ENCODE peak calls at places on chromosomes 1 and 21, in four cellular contexts. P, S, C and J are unnamed samples.

GRCh38 chr21:17454315-17455027 is 58.4 kb upstream of the CXADR start:
- DNase-seq in C (peak; percentile 4), P (peak; percentile 82), S (no peak), J (no peak)

GRCh38 chr21:41948901-41949300 is 4.9 kb downstream of the C2CD2 start:
- DNase-seq in S (no peak), C (no peak), P (no peak), J (no peak)

GRCh38 chr1:187654635-187655034 is 825.9 kb downstream of the PLA2G4A start:
- DNase-seq in C (no peak), S (no peak), P (peak; percentile 1), J (no peak)

GRCh38 chr1:54012008-54012325 is 6.0 kb downstream of the LDLRAD1 start:
- DNase-seq in S (no peak), P (no peak), C (no peak), J (no peak)

GRCh38 chr1:22139817-22140216 is 3.1 kb downstream of the WNT4 start:
- DNase-seq in C (no peak), P (no peak), S (no peak), J (no peak)

GRCh38 chr1:87279201-87279860 is 49.3 kb upstream of the LMO4 start:
- DNase-seq in P (peak; percentile 83), S (no peak), C (no peak), J (no peak)

GRCh38 chr1:227218870-227219578 is 99.3 kb downstream of the CDC42BPA start:
- DNase-seq in C (no peak), S (peak; percentile 49), P (no peak), J (no peak)

GRCh38 chr1:197736689-197737088 is 38.6 kb downstream of the DENND1B start:
- DNase-seq in S (no peak), C (no peak), P (peak; percentile 88), J (no peak)

GRCh38 chr1:190373705-190374336 is 103.8 kb downstream of the BRINP3 start:
- DNase-seq in C (no peak), P (no peak), S (no peak), J (no peak)

GRCh38 chr1:2073382-2074230 is 23.4 kb downstream of the PRKCZ start:
- DNase-seq in P (peak; percentile 88), S (no peak), C (no peak), J (no peak)

GRCh38 chr21:29819675-29820337 is 120.0 kb downstream of the GRIK1 start:
- DNase-seq in C (no peak), S (no peak), P (no peak), J (no peak)
- H3K4me1 ChIP-seq in C (no peaks in the 10 kb centered on the region), S (no peaks in the 10 kb centered on the region), P (no peaks in the 10 kb centered on the region), J (no peaks in the 10 kb centered on the region)

DNA sequence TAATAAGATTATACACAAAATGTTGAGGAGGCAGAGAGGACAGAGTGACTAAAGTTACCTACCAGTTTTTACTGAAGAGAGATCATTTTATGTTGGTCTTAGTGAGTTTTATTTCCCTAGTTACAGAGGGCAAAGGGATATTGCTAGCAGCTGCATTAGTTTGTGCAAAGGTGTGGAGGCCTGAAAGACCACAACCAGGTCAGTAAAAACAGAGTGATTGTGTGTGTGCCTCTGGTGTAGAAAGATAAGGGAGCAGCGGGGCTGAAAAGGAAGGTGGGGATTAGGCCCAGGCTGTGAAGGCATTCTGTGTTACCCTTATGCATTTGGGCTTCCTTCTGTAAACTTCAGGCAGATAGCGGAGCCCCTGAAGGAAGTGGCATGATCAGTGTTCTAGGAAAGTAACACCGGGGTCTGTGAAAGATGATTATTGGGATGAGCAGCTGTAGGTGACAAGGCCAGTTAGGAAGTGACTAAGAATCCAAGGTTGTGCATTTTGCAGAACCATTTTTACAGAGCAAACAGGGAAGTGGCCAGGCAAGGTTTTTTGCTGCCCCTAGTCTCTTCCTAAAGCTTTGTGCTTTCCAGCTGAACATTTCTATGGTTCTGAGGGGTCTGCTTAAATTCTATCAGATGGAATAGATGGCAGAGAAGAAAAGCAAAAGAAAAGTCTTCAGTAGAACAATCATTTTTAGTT is 3.7 kb downstream of the GADD45A start:
- DNase-seq in C (no peak), S (no peak), P (no peak), J (no peak)
- H3K4me3 ChIP-seq in C (no peak overlapping the region), S (no peak overlapping the region), P (peak overlapping the region; percentile 96), J (no peak overlapping the region)

GRCh38 chr1:153538315-153538821 is 2.4 kb downstream of the S100A5 start:
- DNase-seq in C (no peak), S (peak; percentile 84), P (peak; percentile 76), J (no peak)

GRCh38 chr1:153541641-153542569 is 1.2 kb upstream of the S100A5 start:
- DNase-seq in P (no peak), C (no peak), S (no peak), J (no peak)

GRCh38 chr1:153540394-153541361 is at the start of gene S100A5:
- DNase-seq in C (peak; percentile 62), P (peak; percentile 71), S (no peak), J (no peak)

GRCh38 chr1:153537376-153537730 is 1.6 kb upstream of the S100A6 start:
- DNase-seq in P (no peak), S (no peak), C (no peak), J (no peak)

GRCh38 chr1:153539395-153540093 is 1.2 kb downstream of the S100A5 start:
- DNase-seq in S (no peak), C (no peak), P (no peak), J (no peak)
- H3K4me1 ChIP-seq in S (peaks cover 18% of the 10 kb centered on the region), C (peaks cover 79% of the 10 kb centered on the region), P (peaks cover 46% of the 10 kb centered on the region), J (peaks cover 3% of the 10 kb centered on the region)

GRCh38 chr1:185853739-185854138 is 119.5 kb downstream of the HMCN1 start:
- DNase-seq in S (no peak), C (no peak), P (peak; percentile 87), J (no peak)

GRCh38 chr1:185856482-185856881 is 122.3 kb downstream of the HMCN1 start:
- DNase-seq in P (no peak), C (no peak), S (no peak), J (no peak)

GRCh38 chr1:185860876-185861275 is 126.7 kb downstream of the HMCN1 start:
- DNase-seq in C (no peak), S (no peak), P (no peak), J (no peak)

GRCh38 chr1:185860316-185860715 is 126.1 kb downstream of the HMCN1 start:
- DNase-seq in P (peak; percentile 24), S (no peak), C (no peak), J (no peak)

DNA sequence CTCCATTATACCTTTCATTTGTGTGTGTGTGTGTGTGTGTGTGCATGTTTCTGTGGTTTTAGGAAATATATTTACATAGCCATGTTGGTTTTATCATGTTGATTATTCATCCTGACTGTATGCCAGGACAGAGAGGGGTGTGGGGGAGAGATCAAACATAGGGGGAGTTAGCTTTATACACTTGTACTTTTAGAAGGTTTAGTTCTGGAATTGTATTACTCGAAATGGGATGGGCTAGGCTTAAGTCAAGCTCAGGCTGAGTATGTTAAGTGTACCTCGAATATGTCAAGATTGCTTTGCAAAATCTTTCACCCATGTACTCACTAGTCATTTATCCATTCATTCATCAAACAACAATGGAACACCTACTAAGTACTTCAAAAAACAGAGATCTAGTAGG is 123.3 kb downstream of the HMCN1 start:
- DNase-seq in S (no peak), C (no peak), P (no peak), J (no peak)
- H3K4me3 ChIP-seq in S (no peak overlapping the region), C (no peak overlapping the region), P (no peak overlapping the region), J (no peak overlapping the region)

DNA sequence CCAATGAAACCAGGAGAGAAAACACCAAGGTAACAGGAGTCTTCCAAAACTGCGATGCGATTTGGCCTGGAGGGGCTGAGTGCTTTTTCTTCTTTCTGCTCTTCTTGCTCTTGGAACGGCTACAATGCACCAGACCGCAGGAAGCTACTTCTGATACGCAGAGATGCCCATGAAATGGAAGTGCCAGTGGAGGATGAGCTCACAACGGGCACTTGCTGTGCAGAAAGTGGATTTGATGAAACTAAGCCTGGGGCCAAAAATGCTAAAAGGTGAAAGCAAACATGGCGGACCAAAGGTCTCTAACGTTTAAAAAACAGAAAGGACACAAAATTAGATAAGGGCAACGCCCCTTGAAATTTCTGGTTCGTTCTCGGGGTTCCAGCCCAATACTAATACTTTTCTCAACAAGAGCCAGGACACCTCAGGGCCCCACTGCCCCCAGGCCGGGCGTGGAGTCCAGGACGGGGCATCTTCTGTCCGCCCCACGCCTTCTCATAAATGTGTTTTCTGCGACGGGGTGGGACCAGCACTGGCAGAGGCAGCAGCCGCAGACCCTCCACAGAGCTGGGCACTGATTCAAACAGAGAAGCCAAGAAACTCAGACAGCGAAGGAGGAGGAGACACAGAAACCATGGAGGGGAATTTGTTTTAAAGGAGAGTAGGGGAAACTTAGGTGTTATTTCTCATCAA is 101.3 kb downstream of the CRYAA start:
- DNase-seq in P (no peak), S (no peak), C (no peak), J (no peak)
- H3K4me1 ChIP-seq in P (peaks cover 5% of the 10 kb centered on the region), S (no peaks in the 10 kb centered on the region), C (no peaks in the 10 kb centered on the region), J (no peaks in the 10 kb centered on the region)

DNA sequence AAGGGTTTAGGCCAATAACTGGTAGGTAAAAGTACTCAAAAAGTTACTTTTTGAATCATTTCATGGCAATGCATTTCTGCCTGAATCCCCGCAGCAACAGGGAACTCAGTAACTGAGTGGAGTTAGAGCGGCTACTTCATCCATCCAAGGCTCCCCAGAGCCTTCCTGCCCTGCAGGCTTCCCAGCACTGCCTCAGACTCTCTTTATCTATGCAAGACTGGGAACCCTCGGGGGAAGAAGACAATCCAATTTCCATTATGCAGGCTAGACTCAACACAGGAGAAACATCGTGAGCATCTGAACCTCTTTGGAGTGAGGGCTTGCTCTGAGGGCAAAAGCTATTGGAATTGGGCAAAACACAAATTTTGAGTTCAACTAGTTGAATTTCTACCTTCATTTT is 23.1 kb downstream of the ZMYND12 start:
- DNase-seq in C (no peak), P (no peak), S (no peak), J (no peak)
- H3K4me3 ChIP-seq in C (no peak overlapping the region), P (no peak overlapping the region), S (no peak overlapping the region), J (no peak overlapping the region)

DNA sequence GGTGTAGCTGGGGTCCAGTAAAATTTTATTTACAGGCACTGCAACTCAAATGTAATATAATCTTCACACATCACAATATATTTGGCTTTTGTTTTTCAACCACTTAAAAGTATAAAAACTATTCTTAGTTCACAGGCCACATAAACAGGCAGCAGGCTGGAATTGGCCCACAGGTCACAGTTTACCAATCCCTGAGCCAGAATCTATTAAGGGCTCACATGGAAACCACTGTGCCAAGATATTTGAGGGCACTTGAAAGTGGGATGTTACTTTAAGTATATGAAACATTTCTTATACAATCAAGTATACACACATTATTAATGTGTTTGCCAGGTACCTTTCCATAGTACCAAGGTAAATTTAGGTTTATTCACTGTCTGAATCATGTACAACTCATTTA is 71.9 kb upstream of the PRDX6 start:
- DNase-seq in P (no peak), S (no peak), C (no peak), J (no peak)
- H3K4me1 ChIP-seq in P (peaks cover 34% of the 10 kb centered on the region), S (no peaks in the 10 kb centered on the region), C (peaks cover 21% of the 10 kb centered on the region), J (no peaks in the 10 kb centered on the region)

GRCh38 chr1:243842978-243843490 is 7.0 kb downstream of the AKT3 start:
- DNase-seq in C (no peak), S (no peak), P (peak; percentile 93), J (no peak)
- H3K4me3 ChIP-seq in C (no peak overlapping the region), S (no peak overlapping the region), P (peak overlapping the region; percentile 38), J (no peak overlapping the region)

DNA sequence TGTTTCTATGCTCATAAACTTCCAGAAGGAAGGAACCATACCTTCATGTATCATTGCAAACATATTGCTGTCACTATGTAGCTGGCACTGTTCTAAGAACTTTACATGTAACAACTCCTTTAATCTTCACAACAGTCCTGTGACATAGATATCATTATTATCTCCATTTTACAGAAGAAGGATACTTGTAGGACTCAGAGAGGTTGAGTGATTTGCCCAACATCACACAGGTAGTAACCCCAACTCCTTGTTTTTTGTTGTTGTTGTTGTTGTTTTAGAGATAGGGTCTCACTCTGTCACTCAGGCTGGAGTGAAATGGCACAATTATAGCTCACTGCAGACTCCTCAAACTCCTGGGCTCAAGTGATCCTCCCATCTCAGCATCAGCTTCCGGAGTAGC is 7.6 kb upstream of the TRIT1 start:
- DNase-seq in S (no peak), C (no peak), P (no peak), J (no peak)
- H3K4me1 ChIP-seq in S (no peaks in the 10 kb centered on the region), C (no peaks in the 10 kb centered on the region), P (peaks cover 23% of the 10 kb centered on the region), J (no peaks in the 10 kb centered on the region)